ENCODE peak calls at places on chromosome 22, in seven cellular contexts. R is SK-N-SH, Z is HepG2, E is endothelial cell of umbilical vein, Y is HCT116, J is K562, O is GM12878. X is an unnamed sample.

GRCh38 chr22:19871845-19872778 is 17.4 kb upstream of the GNB1L start:
- DNase-seq in O (no peak), Z (no peak), J (no peak), Y (no peak), E (no peak), R (no peak), X (no peak)

GRCh38 chr22:39240841-39241631 is 3.7 kb downstream of the PDGFB start:
- DNase-seq in Z (peak), O (no peak), J (no peak), R (no peak), E (peak), Y (peak), X (no peak)

GRCh38 chr22:24727218-24727851 is 47.2 kb downstream of the PIWIL3 start:
- DNase-seq in Y (peak), R (peak), J (peak), E (peak), O (no peak), Z (peak), X (no peak)

GRCh38 chr22:36546092-36546804 is 17.3 kb upstream of the EIF3D start:
- DNase-seq in Z (peak), R (peak), E (peak), O (no peak), Y (peak), J (peak), X (no peak)

GRCh38 chr22:38271927-38272372 is 860 bp downstream of the TMEM184B start:
- DNase-seq in R (no peak), J (no peak), E (no peak), O (no peak), Z (no peak), Y (no peak), X (no peak)

GRCh38 chr22:37922177-37922576 is 16.1 kb downstream of the MICALL1 start:
- DNase-seq in E (no peak), Y (no peak), R (peak), Z (no peak), O (no peak), J (no peak), X (no peak)

GRCh38 chr22:26725012-26725676 is 67.8 kb downstream of the MIAT start:
- DNase-seq in Y (no peak), E (no peak), O (no peak), Z (no peak), R (no peak), J (no peak), X (no peak)

GRCh38 chr22:20430641-20431519 is 6.7 kb downstream of the SCARF2 start:
- DNase-seq in E (peak), R (peak), Z (no peak), Y (peak), J (peak), O (no peak), X (no peak)

GRCh38 chr22:19808873-19809478 is 45.7 kb downstream of the GNB1L start:
- DNase-seq in Y (no peak), R (no peak), Z (no peak), O (no peak), E (no peak), J (no peak), X (no peak)

GRCh38 chr22:32558681-32559355 is 84.2 kb downstream of the FBXO7 start:
- DNase-seq in E (no peak), Z (no peak), Y (peak), O (no peak), R (no peak), J (no peak), X (no peak)

DNA sequence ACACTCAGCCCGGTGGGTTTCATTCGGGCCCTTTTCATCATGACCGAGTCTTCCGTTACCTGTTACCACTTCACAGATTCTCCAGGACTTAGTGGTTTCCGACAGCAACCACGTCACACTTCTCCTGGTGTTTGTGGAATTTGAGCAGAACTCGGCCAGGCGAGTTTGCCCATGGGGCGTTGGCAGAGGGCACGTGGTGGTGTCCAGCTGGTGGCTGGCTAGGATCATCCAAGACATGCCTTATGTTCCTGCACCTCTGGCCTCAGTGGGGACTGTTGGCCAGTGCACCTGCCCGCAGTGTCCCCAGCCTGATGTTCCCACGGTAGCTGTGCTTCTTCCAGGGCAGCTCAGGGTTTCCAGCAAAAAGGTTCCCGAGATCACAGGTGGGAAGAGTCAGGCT is 87.3 kb downstream of the ARHGAP8 start:
- DNase-seq in Z (no peak), O (no peak), E (no peak), J (no peak), R (peak), Y (no peak), X (no peak)
- H3K9ac ChIP-seq in Z (no peak), O (no peak), E (no peak), J (no peak), R (no peak), Y (no peak), X (no peak)

GRCh38 chr22:50488006-50488677 is 1.5 kb downstream of the MIOX start:
- DNase-seq in R (no peak), E (no peak), O (no peak), J (no peak), Z (no peak), Y (no peak), X (no peak)

GRCh38 chr22:50488886-50489285 is 2.2 kb downstream of the MIOX start:
- DNase-seq in Z (no peak), J (no peak), O (no peak), E (no peak), Y (no peak), R (no peak), X (no peak)

GRCh38 chr22:50486561-50487289 is at the start of gene MIOX:
- DNase-seq in E (no peak), Y (no peak), J (no peak), Z (no peak), O (no peak), R (no peak), X (no peak)

GRCh38 chr22:50485221-50486131 is 1.2 kb upstream of the MIOX start:
- DNase-seq in O (no peak), Y (no peak), J (no peak), E (no peak), R (no peak), Z (peak), X (no peak)

GRCh38 chr22:50487290-50488005 is 789 bp downstream of the MIOX start:
- DNase-seq in J (no peak), Z (no peak), R (no peak), Y (no peak), E (no peak), O (no peak), X (no peak)
- H3K27ac ChIP-seq in J (no peak), Z (no peak), R (no peak), Y (no peak), E (no peak), O (no peak), X (no peak)

GRCh38 chr22:40613025-40613424 is 23.5 kb downstream of the MRTFA start:
- DNase-seq in O (no peak), E (no peak), Z (no peak), R (no peak), Y (no peak), J (no peak), X (no peak)
- TF ChIP-seq POLR2AphosphoS5 in O (no peak), E (no peak), Z (no peak), R (no peak), Y (no peak), J (no peak), X (no peak)

GRCh38 chr22:45008853-45009751 is 703 bp downstream of the PHF21B start:
- DNase-seq in J (no peak), Y (no peak), E (no peak), Z (no peak), O (no peak), R (peak), X (no peak)
- H3K9ac ChIP-seq in J (no peak), Y (no peak), E (no peak), Z (no peak), O (no peak), R (no peak), X (no peak)

DNA sequence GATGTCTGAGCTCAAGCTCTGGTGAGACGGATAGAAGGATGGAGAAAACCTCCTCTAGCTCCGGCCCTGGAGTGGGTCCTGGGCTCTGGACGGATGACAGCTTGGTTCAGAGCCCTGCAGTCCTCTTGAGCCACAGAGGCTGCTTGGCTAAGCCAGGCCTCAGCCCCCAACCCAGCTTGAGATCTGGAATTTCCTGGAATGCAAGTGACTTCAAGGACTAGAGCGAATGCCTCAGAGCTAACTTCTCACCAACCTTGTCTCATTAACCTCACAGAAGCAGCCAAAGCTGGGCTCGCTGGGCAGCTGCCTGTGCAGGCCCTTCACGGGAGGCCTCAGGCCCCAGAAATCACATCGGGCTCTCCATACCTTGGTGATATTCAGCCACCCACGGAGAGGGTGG is 73.4 kb upstream of the TTLL12 start:
- DNase-seq in Y (no peak), J (no peak), O (no peak), R (no peak), E (no peak), Z (no peak), X (no peak)
- H3K27ac ChIP-seq in Y (no peak), J (no peak), O (no peak), R (no peak), E (no peak), Z (no peak), X (no peak)

DNA sequence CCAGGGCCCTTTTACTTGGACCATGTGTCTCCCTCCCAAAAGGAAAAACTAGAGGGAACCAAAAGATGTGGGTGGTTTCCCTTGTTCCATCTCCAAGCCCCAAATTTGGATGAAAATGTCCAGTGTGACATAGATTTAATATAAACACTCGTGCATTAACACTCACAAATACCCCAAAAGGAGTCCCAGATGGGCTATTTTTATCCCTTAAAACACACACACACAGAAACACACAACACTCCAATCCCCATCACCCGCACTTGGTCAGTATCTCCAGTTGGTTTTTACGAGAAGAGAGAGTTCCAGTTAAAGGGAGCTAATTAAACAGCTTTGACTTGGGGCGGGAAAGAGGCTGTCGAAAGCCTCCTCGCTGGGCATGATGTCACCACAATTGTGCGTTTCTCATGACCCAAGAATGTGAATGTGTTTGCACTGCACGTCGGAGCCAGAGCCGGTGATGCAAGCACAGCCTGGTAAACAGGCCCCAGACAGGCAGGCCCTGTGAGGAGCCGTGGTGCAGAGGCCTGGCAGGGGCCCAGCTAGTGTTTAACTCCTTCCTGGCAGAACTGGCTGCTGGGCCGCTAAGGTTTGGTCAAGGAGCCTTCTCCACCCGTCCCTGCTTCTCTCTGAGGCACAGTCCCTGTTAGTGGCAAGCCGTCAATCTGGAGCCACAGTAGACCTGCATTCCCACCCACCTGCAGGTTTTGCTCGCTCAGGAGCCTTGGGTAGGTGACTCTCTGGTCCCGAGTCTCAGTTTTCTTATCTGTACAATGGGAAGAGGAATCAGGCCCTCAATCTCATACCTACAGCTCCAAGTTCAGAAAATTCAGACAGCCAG is 25.6 kb upstream of the SMTN start:
- DNase-seq in E (peak), J (no peak), R (peak), Z (peak), Y (no peak), O (no peak), X (peak)
- TF ChIP-seq POLR2AphosphoS5 in E (no peak), J (no peak), R (no peak), Z (no peak), Y (no peak), O (no peak), X (no peak)

GRCh38 chr22:46296257-46297150 is at the start of gene GTSE1:
- DNase-seq in Z (peak), R (peak), J (peak), Y (peak), O (peak), E (peak), X (peak)

GRCh38 chr22:46294784-46295183 is 1.9 kb upstream of the GTSE1 start:
- DNase-seq in Z (no peak), Y (no peak), O (no peak), E (no peak), J (no peak), R (no peak), X (no peak)

GRCh38 chr22:46295277-46295971 is 1.2 kb upstream of the GTSE1 start:
- DNase-seq in O (no peak), R (peak), Z (no peak), E (no peak), J (no peak), Y (no peak), X (no peak)

GRCh38 chr22:46299101-46299500 is 2.4 kb downstream of the GTSE1 start:
- DNase-seq in R (no peak), O (no peak), J (no peak), Z (no peak), Y (no peak), E (no peak), X (no peak)

DNA sequence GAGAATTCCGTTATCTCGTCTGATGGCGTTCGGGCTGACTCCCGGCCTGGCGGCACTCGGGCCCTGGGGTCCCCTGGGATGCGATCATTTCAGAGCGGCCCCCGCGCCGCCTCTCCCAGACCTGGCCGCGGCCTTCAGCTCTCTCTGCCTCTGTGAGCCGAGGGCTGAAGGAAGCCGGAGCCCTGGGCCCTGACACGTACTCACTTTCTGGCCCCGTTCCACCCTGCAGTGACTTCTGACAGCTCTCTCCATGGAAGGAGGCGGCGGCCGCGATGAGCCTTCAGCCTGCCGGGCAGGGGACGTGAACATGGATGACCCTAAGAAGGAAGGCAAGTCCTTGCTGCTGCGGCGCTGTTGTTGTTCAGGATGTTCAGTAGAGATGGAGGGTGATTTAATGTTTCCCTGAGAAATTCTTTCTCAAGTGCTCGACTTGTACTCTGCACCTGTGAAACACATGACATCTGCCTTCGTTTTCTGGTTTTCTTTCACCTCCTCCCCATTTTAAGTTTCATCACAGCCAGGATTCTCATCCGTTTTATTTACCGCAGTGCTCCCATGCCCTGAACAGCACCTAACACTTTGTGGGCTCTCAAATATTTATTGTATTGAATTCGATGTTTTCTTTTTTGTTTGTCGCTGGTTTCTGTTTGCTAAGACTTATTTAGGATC is 615 bp downstream of the GTSE1 start:
- DNase-seq in Z (peak), J (no peak), R (no peak), O (no peak), E (peak), Y (no peak), X (no peak)
- H3K9ac ChIP-seq in Z (peak), J (peak), R (peak), O (peak), E (peak), Y (peak), X (peak)